ENCODE peak calls at places on chromosomes 13 and 19, in four cellular contexts. One of them, this sample, is unnamed.

GRCh38 chr13:94122300-94122699 is 357.2 kb downstream of the DCT start:
- DNase-seq in A549: no peak
- DNase-seq in cardiac muscle cell: no peak
- DNase-seq in BJ: no peak
- DNase-seq in this sample: peak

GRCh38 chr19:47848871-47849473 is 10.1 kb upstream of the TPRX2 start:
- DNase-seq in A549: peak
- DNase-seq in BJ: no peak
- DNase-seq in cardiac muscle cell: peak
- DNase-seq in this sample: no peak

GRCh38 chr13:75357576-75358295 is 124.2 kb downstream of the TBC1D4 start:
- DNase-seq in A549: peak
- DNase-seq in BJ: no peak
- DNase-seq in cardiac muscle cell: peak
- DNase-seq in this sample: no peak

GRCh38 chr13:41502676-41503075 is 45.3 kb downstream of the RGCC start:
- DNase-seq in BJ: no peak
- DNase-seq in A549: no peak
- DNase-seq in cardiac muscle cell: no peak
- DNase-seq in this sample: no peak

GRCh38 chr19:11204943-11205349 is 7.6 kb upstream of the KANK2 start:
- DNase-seq in BJ: no peak
- DNase-seq in A549: no peak
- DNase-seq in cardiac muscle cell: no peak
- DNase-seq in this sample: no peak

GRCh38 chr13:30872685-30873443 is 33.2 kb upstream of the MEDAG start:
- DNase-seq in cardiac muscle cell: peak
- DNase-seq in BJ: peak
- DNase-seq in A549: no peak
- DNase-seq in this sample: no peak

GRCh38 chr19:12090807-12091206 is 26.3 kb downstream of the ZNF844 start:
- DNase-seq in BJ: no peak
- DNase-seq in A549: no peak
- DNase-seq in cardiac muscle cell: peak
- DNase-seq in this sample: peak

GRCh38 chr13:95479706-95480105 is 72.8 kb upstream of the CLDN10 start:
- DNase-seq in A549: no peak
- DNase-seq in cardiac muscle cell: no peak
- DNase-seq in BJ: no peak
- DNase-seq in this sample: no peak

GRCh38 chr13:91567485-91568207 is 169.2 kb downstream of the GPC5 start:
- DNase-seq in cardiac muscle cell: no peak
- DNase-seq in BJ: no peak
- DNase-seq in A549: no peak
- DNase-seq in this sample: no peak

GRCh38 chr19:6375411-6376010 is at the start of gene PSPN:
- DNase-seq in BJ: no peak
- DNase-seq in A549: no peak
- DNase-seq in cardiac muscle cell: no peak
- DNase-seq in this sample: no peak

GRCh38 chr13:28636677-28637317 is 22.1 kb upstream of the POMP start:
- DNase-seq in BJ: no peak
- DNase-seq in A549: peak
- DNase-seq in cardiac muscle cell: peak
- DNase-seq in this sample: no peak

GRCh38 chr19:46840157-46840942 is 10.3 kb downstream of the AP2S1 start:
- DNase-seq in cardiac muscle cell: peak
- DNase-seq in BJ: no peak
- DNase-seq in A549: no peak
- DNase-seq in this sample: no peak

GRCh38 chr19:33758541-33759013 is 38.1 kb upstream of the KCTD15 start:
- DNase-seq in BJ: no peak
- DNase-seq in A549: no peak
- DNase-seq in cardiac muscle cell: no peak
- DNase-seq in this sample: no peak

GRCh38 chr19:290539-291521 is at the start of gene PLPP2:
- DNase-seq in A549: peak
- DNase-seq in cardiac muscle cell: peak
- DNase-seq in BJ: no peak
- DNase-seq in this sample: peak

GRCh38 chr13:26327905-26328304 is 74.0 kb downstream of the CDK8 start:
- DNase-seq in cardiac muscle cell: no peak
- DNase-seq in A549: no peak
- DNase-seq in BJ: no peak
- DNase-seq in this sample: no peak

GRCh38 chr19:45095496-45096413 is 2.8 kb downstream of the PPP1R37 start:
- DNase-seq in A549: no peak
- DNase-seq in BJ: no peak
- DNase-seq in cardiac muscle cell: no peak
- DNase-seq in this sample: no peak

GRCh38 chr13:58991826-58992477 is 1171.8 kb downstream of the DIAPH3 start:
- DNase-seq in BJ: no peak
- DNase-seq in A549: no peak
- DNase-seq in cardiac muscle cell: no peak
- DNase-seq in this sample: peak

GRCh38 chr19:33394006-33394722 is 20.7 kb downstream of the CEBPG start:
- DNase-seq in cardiac muscle cell: peak
- DNase-seq in A549: no peak
- DNase-seq in BJ: no peak
- DNase-seq in this sample: no peak

GRCh38 chr19:39083983-39084731 is at the start of gene ACP7:
- DNase-seq in A549: no peak
- DNase-seq in cardiac muscle cell: no peak
- DNase-seq in BJ: no peak
- DNase-seq in this sample: no peak

GRCh38 chr19:4669723-4670480 is at the start of gene MYDGF:
- DNase-seq in cardiac muscle cell: peak
- DNase-seq in BJ: no peak
- DNase-seq in A549: peak
- DNase-seq in this sample: peak

GRCh38 chr13:39876258-39876657 is 220.8 kb downstream of the COG6 start:
- DNase-seq in BJ: peak
- DNase-seq in A549: peak
- DNase-seq in cardiac muscle cell: peak
- DNase-seq in this sample: no peak

GRCh38 chr19:38989066-38989605 is 13.6 kb upstream of the FBXO17 start:
- DNase-seq in A549: no peak
- DNase-seq in cardiac muscle cell: no peak
- DNase-seq in BJ: no peak
- DNase-seq in this sample: no peak

GRCh38 chr19:37692956-37693660 is 26.5 kb downstream of the ZNF607 start:
- DNase-seq in cardiac muscle cell: peak
- DNase-seq in A549: no peak
- DNase-seq in BJ: no peak
- DNase-seq in this sample: no peak

GRCh38 chr13:33859691-33860303 is 41.8 kb downstream of the RFC3 start:
- DNase-seq in cardiac muscle cell: no peak
- DNase-seq in A549: no peak
- DNase-seq in BJ: no peak
- DNase-seq in this sample: no peak

GRCh38 chr13:112873851-112874750 is 94.9 kb upstream of the MCF2L start:
- DNase-seq in BJ: no peak
- DNase-seq in cardiac muscle cell: peak
- DNase-seq in A549: peak
- DNase-seq in this sample: peak

GRCh38 chr19:46049597-46049996 is 8.8 kb upstream of the IGFL4 start:
- DNase-seq in BJ: no peak
- DNase-seq in cardiac muscle cell: no peak
- DNase-seq in A549: no peak
- DNase-seq in this sample: no peak

GRCh38 chr13:41008349-41008980 is 10.7 kb downstream of the ELF1 start:
- DNase-seq in BJ: no peak
- DNase-seq in A549: no peak
- DNase-seq in cardiac muscle cell: peak
- DNase-seq in this sample: no peak

GRCh38 chr13:21901772-21902708 is 231.2 kb downstream of the FGF9 start:
- DNase-seq in A549: no peak
- DNase-seq in BJ: no peak
- DNase-seq in cardiac muscle cell: peak
- DNase-seq in this sample: peak

GRCh38 chr19:19256072-19256969 is 16.8 kb downstream of the TM6SF2 start:
- DNase-seq in BJ: no peak
- DNase-seq in cardiac muscle cell: no peak
- DNase-seq in A549: no peak
- DNase-seq in this sample: no peak

GRCh38 chr19:604355-604754 is 14.7 kb downstream of the HCN2 start:
- DNase-seq in cardiac muscle cell: no peak
- DNase-seq in A549: no peak
- DNase-seq in BJ: no peak
- DNase-seq in this sample: no peak

GRCh38 chr19:48400018-48400742 is 6.7 kb downstream of the GRIN2D start:
- DNase-seq in A549: peak
- DNase-seq in cardiac muscle cell: peak
- DNase-seq in BJ: no peak
- DNase-seq in this sample: no peak

GRCh38 chr13:28316841-28317240 is 178.1 kb downstream of the FLT1 start:
- DNase-seq in BJ: no peak
- DNase-seq in cardiac muscle cell: no peak
- DNase-seq in A549: no peak
- DNase-seq in this sample: no peak

GRCh38 chr13:80037505-80037888 is 303.4 kb downstream of the SPRY2 start:
- DNase-seq in BJ: peak
- DNase-seq in cardiac muscle cell: peak
- DNase-seq in A549: no peak
- DNase-seq in this sample: no peak

GRCh38 chr13:95260031-95260525 is 41.2 kb downstream of the ABCC4 start:
- DNase-seq in cardiac muscle cell: no peak
- DNase-seq in A549: no peak
- DNase-seq in BJ: no peak
- DNase-seq in this sample: no peak

DNA sequence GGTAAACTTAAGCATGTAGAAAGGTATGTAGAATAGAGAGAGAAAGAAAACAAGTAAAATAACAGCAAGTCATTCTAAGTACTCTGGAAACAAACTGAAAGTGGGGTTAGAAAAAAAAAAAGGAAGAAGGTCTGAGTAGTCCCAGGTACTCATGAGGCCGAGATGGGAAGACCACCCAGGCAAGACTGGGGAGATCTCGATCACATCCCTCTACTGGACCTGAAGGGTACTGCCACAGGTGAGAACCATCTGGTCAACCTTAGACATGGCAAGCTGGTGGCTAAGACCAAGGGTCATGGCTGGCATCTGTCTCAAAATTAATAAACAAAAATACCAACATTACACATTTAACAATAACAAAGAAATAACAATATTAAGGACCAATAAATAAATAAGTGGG is 36.3 kb upstream of the ZNF724 start:
- DNase-seq in BJ: no peak
- DNase-seq in A549: no peak
- DNase-seq in cardiac muscle cell: no peak
- DNase-seq in this sample: no peak
- TF ChIP-seq CTCF in BJ: peak
- TF ChIP-seq CTCF in A549: no peak
- TF ChIP-seq CTCF in cardiac muscle cell: no peak
- TF ChIP-seq CTCF in this sample: no peak

GRCh38 chr13:45267215-45267614 is 66.4 kb upstream of the KCTD4 start:
- DNase-seq in A549: no peak
- DNase-seq in cardiac muscle cell: no peak
- DNase-seq in BJ: no peak
- DNase-seq in this sample: no peak

DNA sequence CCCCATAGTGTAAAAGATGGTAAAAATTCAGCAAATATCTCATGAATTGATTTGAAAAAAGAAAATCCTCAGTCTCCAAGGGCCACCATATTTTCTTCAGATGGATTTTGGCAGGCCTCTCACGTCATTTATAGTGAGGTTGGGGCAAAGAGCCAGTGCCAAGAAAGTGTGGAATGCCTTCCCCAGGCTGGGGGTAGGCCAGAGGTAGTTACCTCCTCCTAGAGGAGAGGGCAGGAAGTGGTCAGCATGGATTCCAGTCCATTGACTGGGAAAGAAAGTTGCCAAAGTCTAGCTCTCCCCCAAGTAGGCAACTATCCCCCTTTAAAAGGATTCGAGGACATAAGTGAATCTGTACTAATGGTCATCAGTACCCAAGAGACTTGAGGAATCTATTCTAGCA is 68.4 kb upstream of the KCTD4 start:
- DNase-seq in cardiac muscle cell: peak
- DNase-seq in A549: no peak
- DNase-seq in BJ: no peak
- DNase-seq in this sample: no peak
- TF ChIP-seq CTCF in cardiac muscle cell: no peak
- TF ChIP-seq CTCF in A549: no peak
- TF ChIP-seq CTCF in BJ: no peak
- TF ChIP-seq CTCF in this sample: no peak

DNA sequence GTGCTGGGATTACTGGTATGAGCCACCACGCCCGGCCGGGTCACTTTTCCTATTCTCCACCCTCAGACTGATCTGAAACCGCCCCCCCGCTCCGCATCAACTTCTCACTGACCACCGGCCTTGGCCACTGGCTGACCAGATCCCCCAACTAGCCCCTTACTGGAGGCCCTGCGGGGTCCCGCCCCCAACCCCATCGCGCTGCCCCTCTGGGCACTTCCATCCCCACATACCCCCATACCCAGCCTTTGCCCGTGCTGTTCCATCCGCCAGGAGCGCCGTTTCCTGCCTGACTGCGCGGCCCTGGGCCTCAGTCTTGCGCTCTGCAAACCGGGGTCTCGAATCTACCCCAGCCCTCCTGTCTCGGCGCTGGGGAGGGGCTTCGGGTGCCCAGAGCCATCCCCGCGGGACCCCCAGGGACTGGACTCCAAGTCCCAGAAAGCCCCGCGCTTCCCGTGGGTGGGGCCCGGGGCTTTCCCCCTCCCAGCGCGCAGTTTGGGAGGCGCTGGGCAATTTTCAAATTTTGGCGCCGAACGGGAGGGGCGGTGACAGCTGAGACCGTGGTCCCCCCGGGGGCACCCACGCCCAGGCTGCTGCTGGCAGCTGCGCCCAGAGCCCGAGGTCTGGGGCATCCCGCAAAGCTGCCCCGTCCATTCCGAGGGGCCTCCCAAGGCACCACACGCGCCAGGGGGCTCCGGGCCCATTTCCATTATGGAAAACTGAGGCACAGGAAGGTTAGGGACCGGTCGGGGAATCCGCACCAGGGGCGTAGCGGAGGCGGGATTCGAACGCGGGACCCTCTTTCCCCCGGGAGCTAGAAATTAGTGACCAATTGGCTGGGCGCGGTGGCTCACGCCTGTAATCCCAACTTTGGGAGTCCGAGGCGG is 5.2 kb upstream of the LMNB2 start:
- DNase-seq in cardiac muscle cell: peak
- DNase-seq in A549: no peak
- DNase-seq in BJ: no peak
- DNase-seq in this sample: no peak
- TF ChIP-seq CTCF in cardiac muscle cell: peak
- TF ChIP-seq CTCF in A549: no peak
- TF ChIP-seq CTCF in BJ: peak
- TF ChIP-seq CTCF in this sample: no peak

GRCh38 chr13:23919006-23919405 is 21.7 kb upstream of the C1QTNF9B start:
- DNase-seq in cardiac muscle cell: no peak
- DNase-seq in A549: no peak
- DNase-seq in BJ: no peak
- DNase-seq in this sample: no peak

GRCh38 chr13:23909606-23910005 is 12.3 kb upstream of the C1QTNF9B start:
- DNase-seq in BJ: no peak
- DNase-seq in A549: no peak
- DNase-seq in cardiac muscle cell: no peak
- DNase-seq in this sample: no peak

GRCh38 chr13:23918208-23918607 is 20.9 kb upstream of the C1QTNF9B start:
- DNase-seq in A549: no peak
- DNase-seq in BJ: no peak
- DNase-seq in cardiac muscle cell: no peak
- DNase-seq in this sample: no peak

GRCh38 chr13:23915308-23915707 is 18.0 kb upstream of the C1QTNF9B start:
- DNase-seq in A549: no peak
- DNase-seq in BJ: no peak
- DNase-seq in cardiac muscle cell: no peak
- DNase-seq in this sample: no peak
- TF ChIP-seq CTCF in A549: no peak
- TF ChIP-seq CTCF in BJ: no peak
- TF ChIP-seq CTCF in cardiac muscle cell: no peak
- TF ChIP-seq CTCF in this sample: no peak